ENCODE peak calls at places on chromosomes 7 and 10, in six cellular contexts. Y is DMS53; A is activated CD4-positive, alpha-beta T cell treated with anti-CD3 and anti-CD28 coated beads for 36 hours; E is substantia nigra; V is sciatic nerve; K is HCEC 1CT. N is an unnamed sample.

GRCh38 chr10:70174058-70174741 is 3.9 kb upstream of the SAR1A start:
- DNase-seq in Y (no peak), K (peak; percentile 21), A (peak; percentile 47), V (no peak), E (no peak), N (no peak)

GRCh38 chr10:125102821-125103220 is 57.5 kb downstream of the CTBP2 start:
- DNase-seq in K (no peak), V (no peak), A (no peak), E (no peak), Y (peak; percentile 11), N (no peak)

GRCh38 chr7:32293833-32294232 is 196.3 kb downstream of the LSM5 start:
- DNase-seq in K (no peak), V (no peak), Y (no peak), E (no peak), A (no peak), N (no peak)

GRCh38 chr10:8951440-8952089 is 897.1 kb downstream of the GATA3 start:
- DNase-seq in V (no peak), A (no peak), K (no peak), E (no peak), Y (no peak), N (no peak)

GRCh38 chr7:134562136-134562535 is 13.2 kb downstream of the AKR1B15 start:
- DNase-seq in V (no peak), Y (no peak), A (peak; percentile 20), K (no peak), E (no peak), N (no peak)

GRCh38 chr10:490256-490655 is 199.2 kb downstream of the DIP2C start:
- DNase-seq in Y (no peak), V (no peak), E (no peak), A (no peak), K (peak; percentile 29), N (no peak)

GRCh38 chr10:127145173-127145572 is 51.2 kb downstream of the INSYN2A start:
- DNase-seq in A (no peak), Y (no peak), K (peak; percentile 78), V (no peak), E (no peak), N (no peak)

GRCh38 chr10:99115703-99116102 is 119.9 kb downstream of the HPSE2 start:
- DNase-seq in V (no peak), K (no peak), E (no peak), Y (no peak), A (no peak), N (no peak)

GRCh38 chr7:40612298-40612697 is 477.5 kb downstream of the SUGCT start:
- DNase-seq in E (no peak), K (no peak), A (no peak), Y (no peak), V (no peak), N (no peak)

GRCh38 chr10:123858039-123858740 is 33.4 kb downstream of the CPXM2 start:
- DNase-seq in Y (peak; percentile 6), A (no peak), K (no peak), E (no peak), V (no peak), N (no peak)

GRCh38 chr7:99339595-99339994 is 13.9 kb downstream of the ARPC1A start:
- DNase-seq in A (no peak), K (no peak), V (no peak), E (no peak), Y (no peak), N (no peak)

GRCh38 chr7:76023002-76023401 is 24.8 kb downstream of the STYXL1 start:
- DNase-seq in Y (no peak), E (peak; percentile 22), K (no peak), A (no peak), V (no peak), N (no peak)

GRCh38 chr10:110431659-110432058 is 66.0 kb upstream of the DUSP5 start:
- DNase-seq in V (no peak), K (no peak), Y (no peak), A (peak; percentile 3), E (no peak), N (no peak)

GRCh38 chr10:42523098-42523497 is 115.3 kb downstream of the ZNF33B start:
- DNase-seq in K (no peak), V (no peak), A (no peak), E (no peak), Y (no peak), N (no peak)

GRCh38 chr7:22305706-22306105 is 51.2 kb downstream of the RAPGEF5 start:
- DNase-seq in E (no peak), Y (no peak), V (no peak), K (no peak), A (no peak), N (no peak)

GRCh38 chr10:29860159-29860558 is 199.2 kb downstream of the JCAD start:
- DNase-seq in K (peak; percentile 74), A (no peak), Y (no peak), V (no peak), E (no peak), N (no peak)

N was measured in NCI-H187 treated with DMSO at 0.1 percent for 48 hours.